ENCODE peak calls at places on chromosome 22, in four cellular contexts. Z is tibial nerve, A is NB4, G is pancreas. S is an unnamed sample.

GRCh38 chr22:40410731-40411505 is 40.5 kb downstream of the SGSM3 start:
- DNase-seq in Z (no peak), A (no peak), G (no peak), S (no peak)

GRCh38 chr22:19407649-19408606 is 23.6 kb downstream of the HIRA start:
- DNase-seq in Z (no peak), A (no peak), G (peak; percentile 80), S (no peak)

GRCh38 chr22:24133187-24133965 is 47.9 kb upstream of the SUSD2 start:
- DNase-seq in Z (no peak), A (peak; percentile 49), G (peak; percentile 46), S (no peak)

GRCh38 chr22:44802071-44802700 is 49.8 kb downstream of the ARHGAP8 start:
- DNase-seq in Z (no peak), A (peak; percentile 63), G (no peak), S (no peak)

GRCh38 chr22:23913661-23914353 is 19.6 kb downstream of the MIF start:
- DNase-seq in Z (peak; percentile 99), A (peak; percentile 100), G (peak; percentile 100), S (peak; percentile 99)

GRCh38 chr22:44648821-44649566 is 53.0 kb upstream of the PRR5 start:
- DNase-seq in Z (no peak), A (no peak), G (no peak), S (peak; percentile 36)

GRCh38 chr22:50301581-50301991 is 5.9 kb downstream of the PLXNB2 start:
- DNase-seq in Z (no peak), A (no peak), G (no peak), S (no peak)

GRCh38 chr22:20437253-20438065 is at the start of gene SCARF2:
- DNase-seq in Z (no peak), A (no peak), G (peak; percentile 73), S (no peak)

GRCh38 chr22:36233796-36234195 is 5.5 kb downstream of the APOL2 start:
- DNase-seq in Z (no peak), A (no peak), G (no peak), S (no peak)

GRCh38 chr22:46537221-46537945 is at the start of gene CELSR1:
- DNase-seq in Z (no peak), A (peak; percentile 82), G (no peak), S (no peak)

GRCh38 chr22:43213066-43213465 is 26.1 kb upstream of the TTLL12 start:
- DNase-seq in Z (no peak), A (no peak), G (no peak), S (no peak)

GRCh38 chr22:43217285-43218030 is 30.5 kb upstream of the TTLL12 start:
- DNase-seq in Z (no peak), A (no peak), G (peak; percentile 50), S (no peak)

GRCh38 chr22:43218786-43219185 is 31.9 kb upstream of the TTLL12 start:
- DNase-seq in Z (no peak), A (no peak), G (no peak), S (no peak)

GRCh38 chr22:43213962-43214361 is 27.0 kb upstream of the TTLL12 start:
- DNase-seq in Z (no peak), A (no peak), G (no peak), S (no peak)

GRCh38 chr22:43216738-43217137 is 29.8 kb upstream of the TTLL12 start:
- DNase-seq in Z (no peak), A (no peak), G (peak; percentile 26), S (no peak)
- H3K4me3 ChIP-seq in Z (no peak overlapping the region), A (no peak overlapping the region), G (no peak overlapping the region), S (no peak overlapping the region)

GRCh38 chr22:30027169-30027568 is 53.1 kb upstream of the HORMAD2 start:
- DNase-seq in Z (no peak), A (no peak), G (no peak), S (no peak)
- H3K4me3 ChIP-seq in Z (no peak overlapping the region), A (no peak overlapping the region), G (no peak overlapping the region), S (no peak overlapping the region)

GRCh38 chr22:21711851-21712250 is 23.7 kb downstream of the YPEL1 start:
- DNase-seq in Z (no peak), A (no peak), G (no peak), S (no peak)

GRCh38 chr22:21714784-21715183 is 20.8 kb downstream of the YPEL1 start:
- DNase-seq in Z (no peak), A (no peak), G (no peak), S (no peak)

GRCh38 chr22:21713428-21714058 is 22.1 kb downstream of the YPEL1 start:
- DNase-seq in Z (no peak), A (no peak), G (no peak), S (no peak)

GRCh38 chr22:21714059-21714770 is 21.4 kb downstream of the YPEL1 start:
- DNase-seq in Z (no peak), A (no peak), G (peak; percentile 94), S (no peak)

GRCh38 chr22:21712751-21713427 is 22.7 kb downstream of the YPEL1 start:
- DNase-seq in Z (no peak), A (peak; percentile 84), G (no peak), S (peak; percentile 76)
- H3K4me3 ChIP-seq in Z (no peak overlapping the region), A (peak overlapping the region; percentile 37), G (no peak overlapping the region), S (peak overlapping the region; percentile 18)

DNA sequence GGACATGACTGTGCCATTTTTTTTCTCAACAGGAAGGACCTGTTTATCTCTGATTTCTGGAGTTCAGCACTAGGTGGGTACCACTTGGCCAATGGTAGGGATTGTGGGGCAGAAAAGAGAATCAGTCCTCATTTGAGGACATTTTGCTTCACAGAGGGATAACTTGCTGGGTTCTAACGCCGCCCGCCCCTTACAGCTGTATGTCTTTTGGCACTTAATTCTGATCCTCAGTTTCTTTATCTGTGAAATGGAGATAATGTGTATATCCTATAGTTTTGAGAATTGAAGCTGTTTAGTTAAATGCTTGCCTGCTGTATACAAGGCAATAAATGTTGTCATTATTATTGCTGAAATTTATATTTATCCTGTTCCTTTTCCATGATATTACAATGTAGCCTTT is 2.3 kb downstream of the SRRD start:
- DNase-seq in Z (no peak), A (no peak), G (no peak), S (no peak)
- H3K4me3 ChIP-seq in Z (no peak overlapping the region), A (no peak overlapping the region), G (no peak overlapping the region), S (no peak overlapping the region)

DNA sequence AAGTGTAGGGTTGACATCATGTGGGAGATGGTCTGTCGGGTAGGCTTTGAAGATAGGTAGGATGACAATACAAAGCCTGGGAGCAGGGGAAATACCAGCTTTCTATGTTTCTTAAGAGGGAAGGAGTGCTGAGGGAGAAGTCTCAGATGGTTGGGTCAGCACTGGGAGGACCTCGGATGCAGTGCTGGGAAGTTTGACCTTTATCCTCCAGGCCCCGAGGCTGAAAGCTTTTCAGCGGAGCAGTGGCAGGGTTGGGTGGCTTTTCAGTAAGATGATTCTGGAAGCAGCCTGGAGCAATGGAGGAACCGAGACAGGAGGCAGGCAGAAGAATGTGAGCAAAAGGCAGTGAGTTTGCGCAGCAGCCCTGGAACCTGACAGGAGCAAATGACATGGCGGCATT is 43.5 kb upstream of the MYO18B start:
- DNase-seq in Z (no peak), A (no peak), G (no peak), S (no peak)
- H3K4me3 ChIP-seq in Z (no peak overlapping the region), A (no peak overlapping the region), G (no peak overlapping the region), S (no peak overlapping the region)

GRCh38 chr22:43620197-43620596 is 191.9 kb downstream of the EFCAB6 start:
- DNase-seq in Z (no peak), A (no peak), G (no peak), S (no peak)
- H3K4me3 ChIP-seq in Z (no peak overlapping the region), A (no peak overlapping the region), G (no peak overlapping the region), S (no peak overlapping the region)

GRCh38 chr22:42368379-42369249 is 63.6 kb downstream of the NFAM1 start:
- DNase-seq in Z (no peak), A (no peak), G (peak; percentile 87), S (peak; percentile 53)

GRCh38 chr22:42366815-42367581 is 65.2 kb downstream of the NFAM1 start:
- DNase-seq in Z (no peak), A (no peak), G (no peak), S (no peak)

GRCh38 chr22:42367980-42368378 is 64.2 kb downstream of the NFAM1 start:
- DNase-seq in Z (no peak), A (no peak), G (no peak), S (no peak)

GRCh38 chr22:42371112-42371900 is 60.9 kb downstream of the NFAM1 start:
- DNase-seq in Z (no peak), A (no peak), G (no peak), S (no peak)

DNA sequence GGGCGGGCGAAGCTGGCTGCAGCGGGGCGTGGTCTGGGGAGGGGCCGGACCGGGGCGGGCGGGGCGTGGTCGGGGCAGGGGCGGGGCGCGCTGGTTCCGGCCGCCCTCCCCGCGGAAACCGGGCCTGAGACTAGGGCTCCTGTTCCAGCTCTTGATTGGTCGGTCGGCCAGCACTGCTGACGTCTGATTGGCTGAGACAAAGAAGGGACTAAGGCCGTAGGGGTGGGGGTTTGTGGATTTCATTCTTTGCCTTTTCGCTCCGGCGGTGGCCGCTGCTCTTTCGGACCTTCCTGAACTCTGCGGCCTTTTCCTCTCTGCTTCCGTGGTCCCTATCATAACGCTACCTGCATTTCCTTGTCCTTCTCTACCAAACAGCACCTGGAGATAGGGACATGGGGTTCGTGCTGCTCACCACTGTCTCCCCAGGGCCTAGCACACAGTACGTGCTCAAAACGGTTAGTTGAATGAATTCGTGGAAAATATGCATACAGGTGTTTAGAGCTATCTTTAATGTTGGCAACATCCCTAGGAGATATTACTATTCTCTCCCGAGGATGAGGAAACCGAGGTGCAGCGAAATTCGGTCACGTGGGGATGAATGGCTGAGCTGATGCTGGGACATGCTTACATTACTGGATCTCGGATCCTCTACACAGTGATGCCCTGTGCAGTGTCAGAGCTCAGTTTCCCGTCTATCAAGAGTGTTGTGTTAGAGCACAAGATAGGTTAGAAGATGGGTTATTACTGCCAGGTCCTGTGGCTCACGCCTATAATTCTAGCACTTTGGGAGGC is 62.8 kb downstream of the NFAM1 start:
- DNase-seq in Z (peak; percentile 75), A (peak; percentile 89), G (peak; percentile 96), S (peak; percentile 98)
- H3K4me3 ChIP-seq in Z (peak overlapping the region; percentile 72), A (peak overlapping the region; percentile 42), G (peak overlapping the region; percentile 48), S (peak overlapping the region; percentile 81)

GRCh38 chr22:37304595-37305343 is 22.5 kb downstream of the CYTH4 start:
- DNase-seq in Z (no peak), A (peak; percentile 58), G (no peak), S (no peak)
- H3K4me3 ChIP-seq in Z (no peak overlapping the region), A (no peak overlapping the region), G (no peak overlapping the region), S (no peak overlapping the region)

GRCh38 chr22:48572951-48573350 is 1254.7 kb downstream of the BRD1 start:
- DNase-seq in Z (no peak), A (no peak), G (peak; percentile 14), S (no peak)
- H3K4me3 ChIP-seq in Z (no peak overlapping the region), A (no peak overlapping the region), G (no peak overlapping the region), S (no peak overlapping the region)

S was measured in dorsolateral prefrontal cortex.